ENCODE peak calls at places on chromosomes 4 and X, in nine cellular contexts. W is GM23338, V is ovary, A is BE2C, H is stomach, E is gastrocnemius medialis, F is endodermal cell, J is neural progenitor cell, R is RWPE2. O is an unnamed sample.
A peak's percentile ranks its signal among the peaks of the same experiment; 100 is the strongest.

GRCh38 chrX:78378476-78379115 is 51.2 kb upstream of the CYSLTR1 start:
- DNase-seq in W (no peak), V (no peak), A (no peak), H (no peak), E (no peak), F (no peak), J (no peak), R (no peak), O (no peak)

GRCh38 chr4:93261207-93261606 is 567.3 kb upstream of the ATOH1 start:
- DNase-seq in W (no peak), V (no peak), A (no peak), H (no peak), E (no peak), F (no peak), J (no peak), R (no peak), O (no peak)

GRCh38 chr4:112753333-112753732 is 116.4 kb downstream of the LARP7 start:
- DNase-seq in W (no peak), V (no peak), A (no peak), H (no peak), E (no peak), F (peak; percentile 29), J (no peak), R (no peak), O (no peak)

GRCh38 chr4:22237846-22238513 is 277.9 kb downstream of the ADGRA3 start:
- DNase-seq in W (peak; percentile 5), V (no peak), A (no peak), H (no peak), E (no peak), F (no peak), J (peak; percentile 65), R (no peak), O (no peak)

GRCh38 chrX:123988423-123989116 is 27.1 kb downstream of the STAG2 start:
- DNase-seq in W (no peak), V (no peak), A (no peak), H (no peak), E (no peak), F (no peak), J (no peak), R (no peak), O (no peak)

GRCh38 chr4:87118826-87119225 is 101.6 kb downstream of the KLHL8 start:
- DNase-seq in W (peak; percentile 44), V (no peak), A (peak; percentile 64), H (no peak), E (no peak), F (peak; percentile 63), J (no peak), R (no peak), O (no peak)

GRCh38 chrX:72306085-72306801 is 529 bp upstream of the CITED1 start:
- DNase-seq in W (peak; percentile 28), V (no peak), A (peak; percentile 24), H (no peak), E (no peak), F (peak; percentile 53), J (peak; percentile 54), R (no peak), O (no peak)

GRCh38 chrX:119759333-119759766 is 962 bp downstream of the SOWAHD start:
- DNase-seq in W (peak; percentile 29), V (no peak), A (no peak), H (no peak), E (no peak), F (peak; percentile 67), J (peak; percentile 27), R (no peak), O (no peak)

GRCh38 chr4:158008551-158009218 is 164.1 kb downstream of the GASK1B start:
- DNase-seq in W (no peak), V (peak; percentile 74), A (no peak), H (no peak), E (no peak), F (no peak), J (no peak), R (no peak), O (no peak)

GRCh38 chr4:128355301-128355700 is 67.7 kb upstream of the PGRMC2 start:
- DNase-seq in W (no peak), V (no peak), A (peak; percentile 94), H (no peak), E (no peak), F (no peak), J (no peak), R (no peak), O (peak; percentile 29)

GRCh38 chr4:53558061-53558801 is 33.1 kb downstream of the LNX1 start:
- DNase-seq in W (peak; percentile 44), V (no peak), A (no peak), H (no peak), E (no peak), F (peak; percentile 64), J (peak; percentile 6), R (no peak), O (no peak)

GRCh38 chrX:53261573-53261972 is 19.8 kb downstream of the IQSEC2 start:
- DNase-seq in W (no peak), V (no peak), A (no peak), H (no peak), E (no peak), F (no peak), J (no peak), R (no peak), O (no peak)

GRCh38 chr4:40990202-40990898 is 224.0 kb downstream of the APBB2 start:
- DNase-seq in W (no peak), V (no peak), A (no peak), H (no peak), E (no peak), F (no peak), J (no peak), R (peak; percentile 69), O (no peak)
- H3K4me1 ChIP-seq in W (no peaks in the 10 kb centered on the region), V (peaks cover 6% of the 10 kb centered on the region), A (no peaks in the 10 kb centered on the region), H (peaks cover 34% of the 10 kb centered on the region), E (no peaks in the 10 kb centered on the region), F (no peaks in the 10 kb centered on the region), J (no peaks in the 10 kb centered on the region), R (peaks cover 53% of the 10 kb centered on the region), O (peaks cover 31% of the 10 kb centered on the region)

GRCh38 chr4:177322881-177323280 is 13.2 kb downstream of the NEIL3 start:
- DNase-seq in W (no peak), V (no peak), A (no peak), H (no peak), E (no peak), F (no peak), J (no peak), R (no peak), O (no peak)
- H3K36me3 ChIP-seq in W (no peaks in the 10 kb centered on the region), V (no peaks in the 10 kb centered on the region), A (peaks cover 15% of the 10 kb centered on the region), H (no peaks in the 10 kb centered on the region), E (no peaks in the 10 kb centered on the region), F (peaks cover 4% of the 10 kb centered on the region), J (peaks cover under 1% of the 10 kb centered on the region), R (peaks cover 56% of the 10 kb centered on the region), O (no peaks in the 10 kb centered on the region)

GRCh38 chr4:17614416-17615299 is at the start of gene MED28:
- DNase-seq in W (peak; percentile 97), V (peak; percentile 96), A (peak; percentile 97), H (peak; percentile 98), E (peak; percentile 95), F (peak; percentile 98), J (peak; percentile 99), R (peak; percentile 95), O (peak; percentile 96)
- TF ChIP-seq CTCF in W (no peak), V (no peak), A (no peak), H (no peak), E (peak; percentile 51), F (peak; percentile 40), J (peak; percentile 22), R (no peak), O (peak; percentile 24)

GRCh38 chr4:145488310-145488709 is 6.7 kb downstream of the SMAD1 start:
- DNase-seq in W (no peak), V (no peak), A (no peak), H (no peak), E (no peak), F (no peak), J (no peak), R (no peak), O (no peak)
- H3K4me1 ChIP-seq in W (peaks cover 28% of the 10 kb centered on the region), V (peaks cover 4% of the 10 kb centered on the region), A (peaks cover 2% of the 10 kb centered on the region), H (peaks cover 78% of the 10 kb centered on the region), E (peaks cover 58% of the 10 kb centered on the region), F (peaks cover 13% of the 10 kb centered on the region), J (peaks cover 25% of the 10 kb centered on the region), R (peaks cover 5% of the 10 kb centered on the region), O (peaks cover 90% of the 10 kb centered on the region)

DNA sequence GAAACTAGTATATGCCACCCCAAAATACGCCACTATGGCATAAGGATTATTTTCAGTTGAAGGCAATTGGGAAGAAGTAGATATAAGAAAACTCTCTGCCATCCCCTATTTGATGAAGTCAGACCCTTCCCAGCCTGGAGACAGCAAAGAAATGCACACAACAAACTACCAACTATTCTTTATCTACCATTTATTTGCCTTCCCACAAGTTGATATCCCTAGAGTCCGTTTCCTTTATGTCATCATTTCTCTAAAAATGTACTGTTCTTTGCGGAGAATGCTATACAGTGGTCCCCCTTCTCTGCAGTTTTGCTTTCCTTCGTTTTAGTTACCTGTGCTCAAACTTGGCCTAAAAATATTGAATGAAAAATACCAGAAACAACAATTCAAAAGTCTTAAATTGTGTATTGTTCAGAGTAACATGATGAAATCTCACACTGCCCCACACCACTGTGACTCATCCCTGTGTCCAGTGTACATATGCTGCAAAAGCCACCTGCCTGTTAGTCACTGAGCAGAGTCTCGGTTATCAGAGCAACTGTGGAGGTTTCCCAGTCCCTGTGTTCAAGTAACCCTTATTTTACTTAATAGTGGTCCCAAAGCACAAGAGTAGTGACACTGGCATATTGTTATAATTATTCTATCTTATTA is 152.3 kb downstream of the WDFY3 start:
- DNase-seq in W (no peak), V (no peak), A (peak; percentile 69), H (peak; percentile 27), E (peak; percentile 66), F (no peak), J (no peak), R (peak; percentile 71), O (no peak)
- H3K36me3 ChIP-seq in W (peaks cover 4% of the 10 kb centered on the region), V (no peaks in the 10 kb centered on the region), A (peaks cover 11% of the 10 kb centered on the region), H (no peaks in the 10 kb centered on the region), E (no peaks in the 10 kb centered on the region), F (peaks cover 77% of the 10 kb centered on the region), J (no peaks in the 10 kb centered on the region), R (peaks cover 40% of the 10 kb centered on the region), O (peaks cover 46% of the 10 kb centered on the region)